ENCODE peak calls at places on chromosomes 4 and X, in four cellular contexts. W is EH, K is GM04504, R is GM12865. S is an unnamed sample.

GRCh38 chr4:102500371-102501175 is 586 bp upstream of the NFKB1 start:
- DNase-seq in W (peak; percentile 73), K (no peak), R (peak; percentile 63), S (peak; percentile 31)

GRCh38 chr4:98473046-98473445 is 185.4 kb downstream of the TSPAN5 start:
- DNase-seq in W (peak; percentile 35), K (no peak), R (no peak), S (no peak)

GRCh38 chrX:103153661-103154060 is 60.7 kb upstream of the NXF3 start:
- DNase-seq in W (no peak), K (no peak), R (no peak), S (no peak)

GRCh38 chr4:183175631-183176232 is 76.7 kb downstream of the WWC2 start:
- DNase-seq in W (peak; percentile 85), K (no peak), R (no peak), S (peak; percentile 67)

GRCh38 chr4:97720869-97721432 is 422.3 kb downstream of the STPG2 start:
- DNase-seq in W (peak; percentile 5), K (no peak), R (no peak), S (peak; percentile 32)

GRCh38 chrX:122866527-122866926 is 317.6 kb upstream of the GRIA3 start:
- DNase-seq in W (peak; percentile 92), K (peak; percentile 62), R (no peak), S (peak; percentile 71)

GRCh38 chrX:70264784-70265183 is 3.4 kb upstream of the ARR3 start:
- DNase-seq in W (peak; percentile 2), K (no peak), R (no peak), S (no peak)

GRCh38 chr4:42412251-42412650 is 15.0 kb downstream of the SHISA3 start:
- DNase-seq in W (peak; percentile 51), K (peak; percentile 17), R (no peak), S (peak; percentile 77)

GRCh38 chr4:26803462-26803861 is 57.2 kb upstream of the STIM2 start:
- DNase-seq in W (no peak), K (no peak), R (no peak), S (no peak)

GRCh38 chr4:61064636-61065035 is 135.5 kb upstream of the ADGRL3 start:
- DNase-seq in W (no peak), K (no peak), R (no peak), S (no peak)

GRCh38 chrX:46953137-46953527 is 40.9 kb downstream of the JADE3 start:
- DNase-seq in W (no peak), K (no peak), R (peak; percentile 69), S (no peak)

GRCh38 chr4:67881226-67881625 is 2.6 kb downstream of the TMPRSS11D start:
- DNase-seq in W (no peak), K (no peak), R (no peak), S (no peak)

GRCh38 chr4:68498413-68499007 is 51.2 kb downstream of the TMPRSS11E start:
- DNase-seq in W (peak; percentile 61), K (peak; percentile 9), R (peak; percentile 90), S (peak; percentile 23)

GRCh38 chrX:110006826-110007375 is 4.0 kb downstream of the TMEM164 start:
- DNase-seq in W (peak; percentile 34), K (no peak), R (no peak), S (no peak)

GRCh38 chr4:156547891-156548290 is 423.7 kb downstream of the PDGFC start:
- DNase-seq in W (peak; percentile 39), K (no peak), R (no peak), S (no peak)

S was measured in HS-5.